ENCODE peak calls at places on chromosomes 7 and 10, in nine cellular contexts. K is lung; N is NCI-H774; C is body of pancreas; L is osteoblast; G is Panc1; S is ACHN; R is activated CD8-positive, alpha-beta memory T cell treated with anti-CD3 and anti-CD28 coated beads, Interleukin-2, amount 50 U/mL, for 48 hours; Q is BE2C. U is an unnamed sample.

GRCh38 chr7:158525648-158526484 is 61.8 kb downstream of the PTPRN2 start:
- DNase-seq in R (no peak), S (no peak), N (no peak), G (no peak), C (no peak), Q (peak; percentile 28), L (no peak), K (no peak), U (no peak)

GRCh38 chr10:11181996-11182395 is 164.3 kb downstream of the CELF2 start:
- DNase-seq in N (no peak), S (no peak), C (peak; percentile 60), G (no peak), Q (no peak), K (no peak), R (no peak), L (no peak), U (no peak)

GRCh38 chr10:46283217-46283944 is 3.4 kb upstream of the ANTXRL start:
- DNase-seq in R (peak; percentile 46), N (no peak), K (no peak), S (no peak), G (no peak), C (no peak), Q (no peak), L (no peak), U (no peak)

GRCh38 chr10:35565602-35566061 is 39.5 kb upstream of the GJD4 start:
- DNase-seq in K (no peak), Q (no peak), L (no peak), G (no peak), N (no peak), S (no peak), C (no peak), R (no peak), U (no peak)

GRCh38 chr7:78587443-78588044 is 789.0 kb downstream of the PHTF2 start:
- DNase-seq in S (peak; percentile 45), Q (peak; percentile 53), R (no peak), K (no peak), C (peak; percentile 23), N (no peak), L (peak; percentile 74), G (peak; percentile 39), U (no peak)

GRCh38 chr7:76340617-76341131 is 18.1 kb downstream of the YWHAG start:
- DNase-seq in G (no peak), N (no peak), S (no peak), Q (no peak), C (no peak), K (no peak), L (peak; percentile 87), R (no peak), U (no peak)

GRCh38 chr7:83096065-83096580 is 66.6 kb downstream of the PCLO start:
- DNase-seq in R (no peak), G (no peak), N (no peak), S (no peak), C (no peak), K (no peak), L (no peak), Q (no peak), U (no peak)

GRCh38 chr10:48187713-48188541 is 86.6 kb downstream of the FRMPD2 start:
- DNase-seq in C (no peak), K (no peak), Q (no peak), R (no peak), S (peak; percentile 76), N (no peak), G (no peak), L (no peak), U (no peak)

GRCh38 chr7:149624006-149624405 is 126.4 kb upstream of the ZNF746 start:
- DNase-seq in N (no peak), L (peak; percentile 79), R (peak; percentile 72), G (no peak), Q (peak; percentile 27), S (peak; percentile 58), C (peak; percentile 46), K (peak; percentile 38), U (peak; percentile 44)

GRCh38 chr7:142868881-142869415 is 14.1 kb downstream of the EPHB6 start:
- DNase-seq in N (no peak), Q (no peak), R (no peak), L (peak; percentile 69), G (no peak), C (no peak), S (no peak), K (no peak), U (no peak)

GRCh38 chr10:103739039-103739764 is 116.2 kb downstream of the SH3PXD2A start:
- DNase-seq in R (no peak), C (peak; percentile 41), G (no peak), L (peak; percentile 96), K (no peak), Q (no peak), S (peak; percentile 94), N (no peak), U (no peak)

GRCh38 chr10:35262436-35262835 is 73.9 kb upstream of the CCNY start:
- DNase-seq in N (no peak), C (no peak), R (no peak), K (no peak), G (no peak), S (no peak), L (no peak), Q (no peak), U (no peak)

GRCh38 chr10:24153537-24153936 is 55.4 kb upstream of the KIAA1217 start:
- DNase-seq in S (no peak), L (no peak), R (no peak), G (no peak), C (no peak), N (no peak), K (no peak), Q (no peak), U (no peak)

GRCh38 chr10:59698326-59698725 is 11.3 kb downstream of the SLC16A9 start:
- DNase-seq in K (no peak), Q (no peak), G (no peak), N (no peak), L (no peak), S (no peak), R (no peak), C (no peak), U (no peak)

GRCh38 chr7:108284349-108285017 is 154.3 kb upstream of the LAMB4 start:
- DNase-seq in R (peak; percentile 56), Q (no peak), N (no peak), C (no peak), K (no peak), L (no peak), G (no peak), S (no peak), U (no peak)

GRCh38 chr10:78267070-78267469 is 233.4 kb downstream of the RPS24 start:
- DNase-seq in R (no peak), C (no peak), K (no peak), Q (peak; percentile 40), N (no peak), L (no peak), S (no peak), G (no peak), U (no peak)

GRCh38 chr7:51045319-51046102 is 262.8 kb upstream of the GRB10 start:
- DNase-seq in L (peak; percentile 90), G (peak; percentile 83), Q (no peak), K (no peak), C (peak; percentile 39), R (no peak), N (no peak), S (peak; percentile 100), U (no peak)

GRCh38 chr10:117134084-117135025 is 3.7 kb downstream of the VAX1 start:
- DNase-seq in N (no peak), K (no peak), L (peak; percentile 83), G (no peak), R (peak; percentile 59), Q (no peak), S (no peak), C (no peak), U (no peak)

GRCh38 chr7:112573302-112574039 is 92.7 kb downstream of the LSMEM1 start:
- DNase-seq in L (no peak), G (no peak), S (no peak), C (no peak), K (no peak), R (no peak), Q (peak; percentile 57), N (no peak), U (no peak)